ENCODE peak calls at places on chromosomes 13 and 19, in four cellular contexts. O is stimulated activated CD8-positive, alpha-beta memory T cell treated with anti-CD3 and anti-CD28 coated beads, Interleukin-7, amount 100 ng/mL, for 24 hours; K is T-helper 2 cell; U is sciatic nerve. M is an unnamed sample.

GRCh38 chr19:41958367-41959055 is 610 bp downstream of the RABAC1 start:
- DNase-seq in O (peak; percentile 72), K (peak; percentile 74), U (peak; percentile 93), M (peak; percentile 65)

GRCh38 chr13:21435710-21436151 is 23.4 kb downstream of the ZDHHC20 start:
- DNase-seq in K (no peak), O (peak; percentile 4), U (no peak), M (peak; percentile 85)

GRCh38 chr19:56837004-56837403 is 3.5 kb downstream of the PEG3 start:
- DNase-seq in O (no peak), K (no peak), U (no peak), M (no peak)

GRCh38 chr13:40401911-40402776 is 264.3 kb downstream of the FOXO1 start:
- DNase-seq in O (no peak), U (peak; percentile 97), K (no peak), M (peak; percentile 98)

GRCh38 chr13:62085832-62086231 is 670.2 kb upstream of the PCDH20 start:
- DNase-seq in U (no peak), O (no peak), K (no peak), M (no peak)

GRCh38 chr19:55550321-55550650 is 4.9 kb upstream of the SBK3 start:
- DNase-seq in K (no peak), O (no peak), U (no peak), M (no peak)

GRCh38 chr19:2578391-2578826 is 102.5 kb downstream of the GADD45B start:
- DNase-seq in K (no peak), O (no peak), U (peak; percentile 63), M (peak; percentile 25)

GRCh38 chr19:1813197-1813836 is 1.2 kb upstream of the ATP8B3 start:
- DNase-seq in O (no peak), K (no peak), U (no peak), M (no peak)

GRCh38 chr13:28685892-28686291 is 27.0 kb downstream of the POMP start:
- DNase-seq in K (no peak), U (no peak), O (no peak), M (no peak)